ENCODE peak calls at places on chromosomes 11 and 22, in four cellular contexts. G, N, D and C are unnamed samples.

GRCh38 chr22:16807109-16807508 is 18.1 kb downstream of the XKR3 start:
- DNase-seq in G (no peak), N (no peak), D (no peak), C (no peak)

GRCh38 chr11:9765320-9766101 is 101.6 kb downstream of the SWAP70 start:
- DNase-seq in G (no peak), N (no peak), D (peak), C (peak)

GRCh38 chr11:33988586-33989370 is 62.8 kb upstream of the CAPRIN1 start:
- DNase-seq in G (no peak), N (no peak), D (peak), C (no peak)

GRCh38 chr11:98183034-98183433 is 837.7 kb upstream of the CNTN5 start:
- DNase-seq in G (no peak), N (no peak), D (no peak), C (no peak)

GRCh38 chr11:129933866-129934265 is 38.5 kb upstream of the NFRKB start:
- DNase-seq in G (no peak), N (no peak), D (no peak), C (no peak)

GRCh38 chr11:121889931-121890330 is 226.1 kb downstream of the BLID start:
- DNase-seq in G (no peak), N (no peak), D (no peak), C (no peak)

GRCh38 chr11:64088159-64089026 is 52.7 kb downstream of the FLRT1 start:
- DNase-seq in G (no peak), N (no peak), D (peak), C (no peak)

GRCh38 chr11:6667733-6668374 is 12.2 kb upstream of the DCHS1 start:
- DNase-seq in G (no peak), N (no peak), D (peak), C (no peak)

GRCh38 chr11:74925281-74925680 is 23.6 kb downstream of the XRRA1 start:
- DNase-seq in G (no peak), N (no peak), D (no peak), C (no peak)

GRCh38 chr11:114134870-114135269 is 75.4 kb downstream of the ZBTB16 start:
- DNase-seq in G (no peak), N (no peak), D (no peak), C (no peak)

GRCh38 chr11:403021-403760 is 9.2 kb downstream of the PKP3 start:
- DNase-seq in G (peak), N (no peak), D (no peak), C (no peak)

GRCh38 chr11:45400594-45400993 is 114.5 kb upstream of the SYT13 start:
- DNase-seq in G (no peak), N (no peak), D (no peak), C (no peak)

GRCh38 chr11:78354741-78355705 is 62.6 kb downstream of the GAB2 start:
- DNase-seq in G (no peak), N (no peak), D (no peak), C (no peak)

GRCh38 chr22:23509571-23510302 is 70.4 kb downstream of the IGLL1 start:
- DNase-seq in G (no peak), N (no peak), D (no peak), C (peak)

GRCh38 chr22:33853200-33854097 is 66.8 kb downstream of the LARGE1 start:
- DNase-seq in G (no peak), N (peak), D (peak), C (no peak)

GRCh38 chr11:94732617-94733292 is 35.4 kb upstream of the AMOTL1 start:
- DNase-seq in G (no peak), N (no peak), D (peak), C (no peak)

GRCh38 chr11:116595305-116595880 is 177.4 kb downstream of the BUD13 start:
- DNase-seq in G (no peak), N (no peak), D (no peak), C (no peak)

GRCh38 chr11:31001432-31001831 is 368.1 kb downstream of the DCDC1 start:
- DNase-seq in G (no peak), N (no peak), D (no peak), C (no peak)